ENCODE peak calls at places on chromosomes 7 and 10, in four cellular contexts. T is dermis microvascular lymphatic vessel endothelial cell, Q is A549, A is dorsolateral prefrontal cortex. J is an unnamed sample.

GRCh38 chr7:3200504-3200903 is 100.5 kb upstream of the SDK1 start:
- DNase-seq in T (peak; percentile 58), Q (peak; percentile 38), A (no peak), J (no peak)

GRCh38 chr7:49322476-49322875 is 398.1 kb downstream of the CDC14C start:
- DNase-seq in T (no peak), Q (no peak), A (no peak), J (no peak)

GRCh38 chr10:115572740-115573455 is 479.7 kb downstream of the ATRNL1 start:
- DNase-seq in T (no peak), Q (peak; percentile 13), A (no peak), J (no peak)

GRCh38 chr10:4434536-4435071 is 391.4 kb upstream of the AKR1E2 start:
- DNase-seq in T (no peak), Q (no peak), A (no peak), J (no peak)

GRCh38 chr7:22992874-22993840 is 20.8 kb downstream of the HYCC1 start:
- DNase-seq in T (no peak), Q (no peak), A (no peak), J (no peak)

GRCh38 chr7:2260820-2261219 is 18.8 kb downstream of the NUDT1 start:
- DNase-seq in T (peak; percentile 34), Q (peak; percentile 52), A (no peak), J (no peak)

GRCh38 chr7:150406311-150406564 is 27.1 kb downstream of the ZNF775 start:
- DNase-seq in T (no peak), Q (no peak), A (no peak), J (no peak)

GRCh38 chr7:128863433-128863989 is 855 bp downstream of the ATP6V1F start:
- DNase-seq in T (peak; percentile 73), Q (peak; percentile 76), A (no peak), J (no peak)

GRCh38 chr10:122882798-122883197 is 3.4 kb upstream of the FAM24B start:
- DNase-seq in T (peak; percentile 29), Q (no peak), A (no peak), J (no peak)

J was measured in ovary.